ENCODE peak calls at places on chromosomes 13 and 19, in six cellular contexts. C is heart left ventricle, R is upper lobe of left lung, D is right lobe of liver, Z is HCT116, Q is body of pancreas. V is an unnamed sample. For H3K27me3, the result is how much of the 10 kb centered on the place peaks cover.

GRCh38 chr19:54352041-54352440 is 12.7 kb downstream of the LAIR1 start:
- ATAC-seq in C (no peak), R (peak), D (no peak), Z (no peak), Q (no peak), V (no peak)

GRCh38 chr19:9848060-9848459 is 12.9 kb downstream of the PIN1 start:
- ATAC-seq in C (no peak), R (no peak), D (peak), Z (peak), Q (no peak), V (no peak)

GRCh38 chr19:49666120-49666444 is 349 bp downstream of the BCL2L12 start:
- ATAC-seq in C (no peak), R (no peak), D (no peak), Z (peak), Q (peak), V (peak)

GRCh38 chr13:48655291-48655690 is 1.6 kb downstream of the CYSLTR2 start:
- ATAC-seq in C (peak), R (no peak), D (no peak), Z (no peak), Q (no peak), V (no peak)

GRCh38 chr13:44142540-44142867 is 231.1 kb upstream of the SERP2 start:
- ATAC-seq in C (peak), R (no peak), D (peak), Z (peak), Q (peak), V (peak)

GRCh38 chr13:95643471-95643813 is 1.1 kb downstream of the DZIP1 start:
- ATAC-seq in C (no peak), R (no peak), D (no peak), Z (no peak), Q (no peak), V (no peak)

GRCh38 chr13:24273926-24274325 is 35.5 kb upstream of the C1QTNF9 start:
- ATAC-seq in C (no peak), R (no peak), D (no peak), Z (no peak), Q (no peak), V (no peak)

GRCh38 chr19:46674416-46675178 is 13.6 kb upstream of the DACT3 start:
- ATAC-seq in C (peak), R (no peak), D (peak), Z (peak), Q (peak), V (peak)

GRCh38 chr13:87923713-87924112 is 252.5 kb downstream of the SLITRK5 start:
- ATAC-seq in C (no peak), R (no peak), D (no peak), Z (no peak), Q (peak), V (no peak)

GRCh38 chr13:111371720-111372119 is 51.3 kb downstream of the TEX29 start:
- ATAC-seq in C (no peak), R (no peak), D (no peak), Z (no peak), Q (no peak), V (no peak)
- H3K27me3 ChIP-seq in C (under half), R (under half), D (under half), Z (under half), Q (under half), V (under half)

DNA sequence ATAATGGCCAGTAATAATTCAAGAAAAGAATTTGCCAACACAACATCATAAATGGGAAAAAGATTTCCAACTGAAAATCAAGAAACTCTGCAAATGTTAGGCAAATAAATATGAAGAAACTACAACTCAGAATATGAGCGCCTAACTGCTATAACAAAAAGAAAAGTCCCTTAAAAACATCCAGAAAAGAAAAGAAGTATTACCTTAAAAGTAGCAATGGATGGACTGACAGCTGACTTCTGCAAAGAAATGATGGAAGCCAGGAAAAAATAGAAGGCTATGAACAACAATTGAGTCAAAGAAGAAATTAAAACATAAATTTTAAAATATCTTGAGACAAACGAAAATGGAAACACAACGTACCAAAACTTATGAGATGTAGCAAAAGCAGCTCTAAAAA is 482.3 kb upstream of the ZNF507 start:
- ATAC-seq in C (no peak), R (no peak), D (no peak), Z (no peak), Q (no peak), V (no peak)
- TF ChIP-seq POLR2A in C (no peak), R (no peak), D (no peak), Z (no peak), Q (no peak), V (no peak)

GRCh38 chr19:36084231-36085009 is 26.5 kb upstream of the OVOL3 start:
- ATAC-seq in C (no peak), R (no peak), D (no peak), Z (no peak), Q (no peak), V (no peak)

GRCh38 chr19:36081385-36081784 is 26.7 kb downstream of the WDR62 start:
- ATAC-seq in C (no peak), R (no peak), D (no peak), Z (no peak), Q (no peak), V (no peak)

GRCh38 chr19:36079389-36079788 is 24.7 kb downstream of the WDR62 start:
- ATAC-seq in C (no peak), R (no peak), D (no peak), Z (no peak), Q (no peak), V (no peak)

GRCh38 chr19:36082916-36083315 is 28.0 kb upstream of the OVOL3 start:
- ATAC-seq in C (no peak), R (no peak), D (no peak), Z (no peak), Q (no peak), V (no peak)

GRCh38 chr19:36081894-36082293 is 27.2 kb downstream of the WDR62 start:
- ATAC-seq in C (no peak), R (no peak), D (no peak), Z (no peak), Q (no peak), V (no peak)
- H3K27ac ChIP-seq in C (no peak), R (no peak), D (no peak), Z (no peak), Q (no peak), V (no peak)

GRCh38 chr13:31122143-31122542 is 39.6 kb downstream of the HSPH1 start:
- ATAC-seq in C (no peak), R (no peak), D (no peak), Z (no peak), Q (no peak), V (no peak)
- H3K27me3 ChIP-seq in C (under half), R (under half), D (under half), Z (half or more), Q (under half), V (under half)